ENCODE peak calls at places on chromosomes 16 and 17, in nine cellular contexts. G is aorta, Y is tibial nerve, N is OCI-LY7, A is mucosa of descending colon, S is tibial artery, J is left ventricle myocardium inferior, P is esophagus squamous epithelium, R is uterus. L is an unnamed sample.

GRCh38 chr17:36498560-36499300 is 12.2 kb downstream of the ZNHIT3 start:
- DNase-seq in G (peak; percentile 54), Y (no peak), N (no peak), A (no peak), S (peak; percentile 39), J (no peak), P (no peak), R (no peak), L (no peak)

GRCh38 chr16:77364770-77365169 is 70.1 kb downstream of the ADAMTS18 start:
- DNase-seq in G (no peak), Y (no peak), N (no peak), A (no peak), S (no peak), J (no peak), P (no peak), R (no peak), L (no peak)

GRCh38 chr17:72151565-72152391 is 31.0 kb downstream of the SOX9 start:
- DNase-seq in G (no peak), Y (peak; percentile 25), N (no peak), A (no peak), S (no peak), J (peak; percentile 52), P (no peak), R (no peak), L (no peak)

GRCh38 chr17:27345141-27345904 is 51.4 kb downstream of the WSB1 start:
- DNase-seq in G (peak; percentile 48), Y (no peak), N (no peak), A (no peak), S (no peak), J (no peak), P (no peak), R (peak; percentile 48), L (peak; percentile 80)

GRCh38 chr16:19118938-19119431 is 5.2 kb downstream of the ITPRIPL2 start:
- DNase-seq in G (no peak), Y (peak; percentile 57), N (no peak), A (no peak), S (peak; percentile 73), J (no peak), P (no peak), R (peak; percentile 78), L (peak; percentile 95)

GRCh38 chr17:633133-633532 is 81.5 kb downstream of the VPS53 start:
- DNase-seq in G (no peak), Y (no peak), N (no peak), A (no peak), S (no peak), J (no peak), P (no peak), R (no peak), L (no peak)

GRCh38 chr16:55499951-55500350 is 8.9 kb upstream of the LPCAT2 start:
- DNase-seq in G (no peak), Y (peak; percentile 8), N (no peak), A (no peak), S (no peak), J (no peak), P (no peak), R (no peak), L (peak; percentile 32)

GRCh38 chr17:34302626-34303025 is 16.6 kb upstream of the CCL8 start:
- DNase-seq in G (no peak), Y (no peak), N (no peak), A (no peak), S (no peak), J (no peak), P (no peak), R (no peak), L (no peak)

GRCh38 chr17:45098081-45098868 is 34.0 kb downstream of the PLCD3 start:
- DNase-seq in G (no peak), Y (no peak), N (no peak), A (no peak), S (no peak), J (no peak), P (no peak), R (no peak), L (no peak)

GRCh38 chr17:4551141-4551540 is 4.0 kb downstream of the MYBBP1A start:
- DNase-seq in G (no peak), Y (no peak), N (no peak), A (no peak), S (no peak), J (no peak), P (no peak), R (no peak), L (no peak)

GRCh38 chr17:5912927-5913565 is 157.1 kb upstream of the WSCD1 start:
- DNase-seq in G (no peak), Y (no peak), N (no peak), A (no peak), S (no peak), J (no peak), P (no peak), R (no peak), L (no peak)

GRCh38 chr17:7889166-7889584 is 586 bp downstream of the CHD3 start:
- DNase-seq in G (peak; percentile 99), Y (peak; percentile 90), N (no peak), A (peak; percentile 97), S (peak; percentile 99), J (peak; percentile 97), P (peak; percentile 39), R (peak; percentile 95), L (peak; percentile 97)

GRCh38 chr17:29563816-29564215 is 3.0 kb downstream of the ABHD15 start:
- DNase-seq in G (no peak), Y (no peak), N (peak; percentile 72), A (no peak), S (no peak), J (no peak), P (no peak), R (no peak), L (no peak)

GRCh38 chr17:31753011-31753410 is 106.0 kb downstream of the COPRS start:
- DNase-seq in G (no peak), Y (no peak), N (no peak), A (no peak), S (no peak), J (no peak), P (no peak), R (no peak), L (no peak)

GRCh38 chr16:71443714-71444113 is 1.9 kb upstream of the TLE7 start:
- DNase-seq in G (no peak), Y (no peak), N (no peak), A (no peak), S (no peak), J (no peak), P (no peak), R (no peak), L (no peak)
- H3K9me3 ChIP-seq in G (peaks cover 13% of the 10 kb centered on the region), Y (peaks cover 17% of the 10 kb centered on the region), N (no peaks in the 10 kb centered on the region), A (peaks cover 61% of the 10 kb centered on the region), S (peaks cover 15% of the 10 kb centered on the region), J (peaks cover 83% of the 10 kb centered on the region), P (peaks cover 10% of the 10 kb centered on the region), R (no peaks in the 10 kb centered on the region), L (no peaks in the 10 kb centered on the region)

GRCh38 chr17:73974536-73974935 is 228.9 kb upstream of the RPL38 start:
- DNase-seq in G (no peak), Y (no peak), N (no peak), A (no peak), S (no peak), J (no peak), P (no peak), R (no peak), L (no peak)

GRCh38 chr17:73969956-73970355 is 233.5 kb upstream of the RPL38 start:
- DNase-seq in G (peak; percentile 55), Y (peak; percentile 48), N (no peak), A (no peak), S (peak; percentile 64), J (no peak), P (no peak), R (no peak), L (peak; percentile 41)

GRCh38 chr17:73973881-73974409 is 229.5 kb upstream of the RPL38 start:
- DNase-seq in G (no peak), Y (no peak), N (no peak), A (no peak), S (peak; percentile 49), J (peak; percentile 31), P (no peak), R (no peak), L (peak; percentile 42)

GRCh38 chr17:73972056-73972455 is 231.4 kb upstream of the RPL38 start:
- DNase-seq in G (peak; percentile 21), Y (no peak), N (no peak), A (no peak), S (peak; percentile 6), J (no peak), P (no peak), R (no peak), L (no peak)

GRCh38 chr17:73972901-73973300 is 230.6 kb upstream of the RPL38 start:
- DNase-seq in G (no peak), Y (no peak), N (no peak), A (no peak), S (peak; percentile 23), J (no peak), P (no peak), R (no peak), L (no peak)
- H3K9me3 ChIP-seq in G (no peaks in the 10 kb centered on the region), Y (no peaks in the 10 kb centered on the region), N (no peaks in the 10 kb centered on the region), A (no peaks in the 10 kb centered on the region), S (no peaks in the 10 kb centered on the region), J (no peaks in the 10 kb centered on the region), P (no peaks in the 10 kb centered on the region), R (no peaks in the 10 kb centered on the region), L (no peaks in the 10 kb centered on the region)

DNA sequence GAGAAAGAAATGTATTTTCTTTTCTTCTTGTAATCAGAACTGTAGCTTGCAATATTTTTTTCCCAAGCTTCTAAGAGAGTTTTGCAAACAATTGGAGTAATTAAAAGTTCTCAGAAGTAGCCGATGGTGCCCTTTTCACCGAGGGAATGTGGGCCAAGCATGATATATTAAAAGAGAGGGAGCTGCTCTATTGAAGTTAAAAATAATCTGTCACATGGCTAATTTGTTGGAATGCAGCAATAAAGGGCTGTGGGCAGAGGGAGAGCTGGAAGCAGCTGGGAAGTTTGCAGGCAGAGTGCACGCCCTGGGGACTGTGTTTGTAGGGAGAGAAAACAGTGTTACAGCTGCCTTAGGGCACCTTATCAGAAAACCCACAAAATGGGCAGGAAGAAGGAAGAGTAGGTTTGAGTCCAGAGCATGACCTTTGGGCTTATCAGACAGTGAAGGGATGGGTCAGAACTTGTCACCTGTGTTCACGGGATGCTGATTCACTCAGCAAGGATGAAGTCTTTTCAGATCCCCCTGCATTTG is 18.5 kb upstream of the TERF2 start:
- DNase-seq in G (no peak), Y (no peak), N (no peak), A (peak; percentile 65), S (no peak), J (no peak), P (no peak), R (peak; percentile 44), L (peak; percentile 68)
- H3K9me3 ChIP-seq in G (no peaks in the 10 kb centered on the region), Y (no peaks in the 10 kb centered on the region), N (no peaks in the 10 kb centered on the region), A (no peaks in the 10 kb centered on the region), S (no peaks in the 10 kb centered on the region), J (no peaks in the 10 kb centered on the region), P (no peaks in the 10 kb centered on the region), R (no peaks in the 10 kb centered on the region), L (no peaks in the 10 kb centered on the region)

DNA sequence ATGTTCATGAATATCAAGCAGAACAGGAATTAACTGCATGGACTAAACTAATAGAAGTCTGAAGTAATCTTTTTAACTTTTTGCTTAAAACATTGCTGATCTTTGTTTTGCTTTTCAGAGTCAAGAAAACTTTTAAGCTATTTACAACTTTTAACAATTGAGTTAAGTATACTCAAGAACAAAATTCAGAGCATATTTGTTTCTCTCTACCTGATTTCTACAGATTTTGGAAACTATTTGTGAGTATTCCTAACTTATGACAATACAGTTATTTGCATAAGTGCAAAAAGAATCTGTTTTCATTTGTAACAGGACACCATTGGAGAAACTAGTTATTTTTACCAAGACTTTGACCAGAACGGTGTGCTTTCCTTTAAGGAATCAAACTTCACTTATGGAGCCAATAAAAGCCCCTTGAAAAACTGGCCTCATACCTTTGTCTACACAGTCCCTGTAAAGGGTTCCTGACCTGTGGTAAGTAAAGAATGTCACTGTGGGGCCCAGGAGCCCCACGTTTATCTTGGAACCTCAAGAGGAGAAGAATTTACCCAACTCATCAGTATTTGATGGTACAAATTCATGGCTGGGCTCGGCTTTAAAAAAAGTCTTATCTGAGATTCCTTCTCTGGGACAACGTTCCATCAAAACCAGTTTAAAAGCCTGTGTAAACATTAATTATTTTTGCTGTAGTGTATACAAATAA is 11.3 kb upstream of the LDHD start:
- DNase-seq in G (no peak), Y (no peak), N (no peak), A (no peak), S (no peak), J (no peak), P (no peak), R (no peak), L (no peak)
- H3K9me3 ChIP-seq in G (no peaks in the 10 kb centered on the region), Y (no peaks in the 10 kb centered on the region), N (peaks cover 18% of the 10 kb centered on the region), A (peaks cover 3% of the 10 kb centered on the region), S (no peaks in the 10 kb centered on the region), J (peaks cover 10% of the 10 kb centered on the region), P (no peaks in the 10 kb centered on the region), R (no peaks in the 10 kb centered on the region), L (no peaks in the 10 kb centered on the region)

L was measured in cardiac muscle cell.